ENCODE peak calls at places on chromosomes 5 and 9, in nine cellular contexts. K, Y, Z, A, T, C, U, B and E are unnamed samples.

GRCh38 chr5:96909435-96909834 is 26.4 kb upstream of the LNPEP start:
- DNase-seq in K (no peak), Y (no peak), Z (no peak), A (no peak), T (no peak), C (no peak), U (no peak), B (no peak), E (no peak)

GRCh38 chr5:93503598-93504067 is 77.4 kb downstream of the NR2F1-AS1 start:
- DNase-seq in K (no peak), Y (no peak), Z (no peak), A (peak; percentile 88), T (peak; percentile 86), C (peak; percentile 70), U (peak; percentile 75), B (no peak), E (no peak)

GRCh38 chr9:129139233-129139992 is 28.2 kb downstream of the PTPA start:
- DNase-seq in K (peak; percentile 84), Y (peak; percentile 54), Z (peak; percentile 78), A (peak; percentile 72), T (peak; percentile 94), C (peak; percentile 87), U (peak; percentile 92), B (peak; percentile 68), E (peak; percentile 51)

GRCh38 chr9:114000671-114001409 is 77.3 kb downstream of the AMBP start:
- DNase-seq in K (no peak), Y (no peak), Z (no peak), A (no peak), T (no peak), C (no peak), U (no peak), B (no peak), E (no peak)

GRCh38 chr5:55613112-55613868 is 78.5 kb upstream of the PLPP1 start:
- DNase-seq in K (no peak), Y (no peak), Z (no peak), A (no peak), T (no peak), C (no peak), U (no peak), B (no peak), E (no peak)

GRCh38 chr5:54792611-54793404 is 192.6 kb downstream of the ESM1 start:
- DNase-seq in K (no peak), Y (no peak), Z (no peak), A (peak; percentile 37), T (peak; percentile 73), C (no peak), U (peak; percentile 50), B (no peak), E (no peak)

GRCh38 chr9:127721391-127721821 is 5.5 kb downstream of the TTC16 start:
- DNase-seq in K (no peak), Y (no peak), Z (no peak), A (no peak), T (no peak), C (no peak), U (peak; percentile 67), B (no peak), E (no peak)

GRCh38 chr9:125433461-125434001 is 171.9 kb downstream of the GAPVD1 start:
- DNase-seq in K (no peak), Y (no peak), Z (no peak), A (no peak), T (no peak), C (no peak), U (no peak), B (no peak), E (no peak)

GRCh38 chr5:96344678-96345612 is 88.1 kb downstream of the PCSK1 start:
- DNase-seq in K (no peak), Y (no peak), Z (peak; percentile 31), A (peak; percentile 75), T (peak; percentile 92), C (peak; percentile 66), U (peak; percentile 83), B (no peak), E (peak; percentile 7)

GRCh38 chr5:113450366-113451328 is 15.9 kb upstream of the TSSK1B start:
- DNase-seq in K (no peak), Y (no peak), Z (no peak), A (no peak), T (peak; percentile 20), C (no peak), U (no peak), B (no peak), E (no peak)

GRCh38 chr5:106171132-106171531 is 1499.6 kb downstream of the EFNA5 start:
- DNase-seq in K (no peak), Y (no peak), Z (no peak), A (no peak), T (peak; percentile 18), C (no peak), U (peak; percentile 6), B (no peak), E (no peak)

GRCh38 chr9:15220658-15221310 is 86.2 kb downstream of the TTC39B start:
- DNase-seq in K (no peak), Y (no peak), Z (no peak), A (peak; percentile 87), T (no peak), C (no peak), U (no peak), B (no peak), E (no peak)

GRCh38 chr9:80560976-80561375 is 989.2 kb downstream of the TLE4 start:
- DNase-seq in K (no peak), Y (no peak), Z (no peak), A (no peak), T (no peak), C (no peak), U (peak; percentile 31), B (no peak), E (no peak)

GRCh38 chr5:58363444-58363843 is 96.4 kb downstream of the PLK2 start:
- DNase-seq in K (no peak), Y (no peak), Z (no peak), A (no peak), T (no peak), C (no peak), U (peak; percentile 7), B (no peak), E (no peak)

GRCh38 chr5:133603711-133604110 is 8.6 kb downstream of the FSTL4 start:
- DNase-seq in K (no peak), Y (no peak), Z (no peak), A (no peak), T (no peak), C (no peak), U (no peak), B (no peak), E (no peak)

GRCh38 chr9:111940697-111941096 is 44.1 kb downstream of the UGCG start:
- DNase-seq in K (no peak), Y (no peak), Z (no peak), A (no peak), T (peak; percentile 39), C (no peak), U (no peak), B (no peak), E (no peak)

GRCh38 chr9:90898229-90898628 is 96.6 kb downstream of the SYK start:
- DNase-seq in K (no peak), Y (no peak), Z (no peak), A (no peak), T (peak; percentile 33), C (no peak), U (no peak), B (no peak), E (no peak)

GRCh38 chr5:157516016-157516415 is 56.0 kb downstream of the NIPAL4 start:
- DNase-seq in K (no peak), Y (no peak), Z (no peak), A (peak; percentile 88), T (peak; percentile 69), C (peak; percentile 38), U (peak; percentile 88), B (no peak), E (no peak)

GRCh38 chr9:133347985-133348762 is at the start of the genes MED22 and RPL7A:
- DNase-seq in K (peak; percentile 92), Y (peak; percentile 84), Z (peak; percentile 88), A (peak; percentile 94), T (peak; percentile 97), C (peak; percentile 91), U (peak; percentile 95), B (peak; percentile 88), E (peak; percentile 87)

GRCh38 chr9:131107760-131108159 is 11.4 kb downstream of the AIF1L start:
- DNase-seq in K (no peak), Y (no peak), Z (no peak), A (no peak), T (no peak), C (no peak), U (no peak), B (no peak), E (no peak)